ENCODE peak calls at places on chromosomes 3 and 15, in ten cellular contexts. One of them, this sample, is unnamed.

GRCh38 chr15:77440378-77440999 is 19.8 kb downstream of the HMG20A start:
- DNase-seq in keratinocyte: no peak
- DNase-seq in cardiac muscle cell: no peak
- DNase-seq in epithelial cell of proximal tubule: no peak
- DNase-seq in colonic mucosa: no peak
- DNase-seq in AG04449: no peak
- DNase-seq in cardiac fibroblast: peak
- DNase-seq in uterus: no peak
- DNase-seq in epithelial cell of esophagus: peak
- DNase-seq in sigmoid colon: no peak
- DNase-seq in this sample: peak

GRCh38 chr3:196517919-196518318 is 2.8 kb upstream of the SMCO1 start:
- DNase-seq in keratinocyte: no peak
- DNase-seq in cardiac muscle cell: no peak
- DNase-seq in epithelial cell of proximal tubule: no peak
- DNase-seq in colonic mucosa: no peak
- DNase-seq in AG04449: no peak
- DNase-seq in cardiac fibroblast: no peak
- DNase-seq in uterus: no peak
- DNase-seq in epithelial cell of esophagus: peak
- DNase-seq in sigmoid colon: no peak
- DNase-seq in this sample: peak

GRCh38 chr3:168653255-168653654 is 557.5 kb upstream of the GOLIM4 start:
- DNase-seq in keratinocyte: no peak
- DNase-seq in cardiac muscle cell: no peak
- DNase-seq in epithelial cell of proximal tubule: no peak
- DNase-seq in colonic mucosa: no peak
- DNase-seq in AG04449: no peak
- DNase-seq in cardiac fibroblast: no peak
- DNase-seq in uterus: no peak
- DNase-seq in epithelial cell of esophagus: no peak
- DNase-seq in sigmoid colon: no peak
- DNase-seq in this sample: no peak

GRCh38 chr3:31466016-31466415 is 66.7 kb upstream of the STT3B start:
- DNase-seq in keratinocyte: no peak
- DNase-seq in cardiac muscle cell: no peak
- DNase-seq in epithelial cell of proximal tubule: no peak
- DNase-seq in colonic mucosa: no peak
- DNase-seq in AG04449: no peak
- DNase-seq in cardiac fibroblast: peak
- DNase-seq in uterus: no peak
- DNase-seq in epithelial cell of esophagus: no peak
- DNase-seq in sigmoid colon: no peak
- DNase-seq in this sample: peak

GRCh38 chr3:37140899-37141541 is 33.4 kb downstream of the LRRFIP2 start:
- DNase-seq in keratinocyte: no peak
- DNase-seq in cardiac muscle cell: no peak
- DNase-seq in epithelial cell of proximal tubule: no peak
- DNase-seq in colonic mucosa: no peak
- DNase-seq in AG04449: no peak
- DNase-seq in cardiac fibroblast: no peak
- DNase-seq in uterus: no peak
- DNase-seq in epithelial cell of esophagus: no peak
- DNase-seq in sigmoid colon: no peak
- DNase-seq in this sample: no peak

GRCh38 chr3:127420825-127421224 is 133.0 kb upstream of the PRR20G start:
- DNase-seq in keratinocyte: no peak
- DNase-seq in cardiac muscle cell: peak
- DNase-seq in epithelial cell of proximal tubule: no peak
- DNase-seq in colonic mucosa: peak
- DNase-seq in AG04449: no peak
- DNase-seq in cardiac fibroblast: no peak
- DNase-seq in uterus: no peak
- DNase-seq in epithelial cell of esophagus: no peak
- DNase-seq in sigmoid colon: no peak
- DNase-seq in this sample: no peak

GRCh38 chr3:157493627-157494550 is 9.3 kb downstream of the VEPH1 start:
- DNase-seq in keratinocyte: no peak
- DNase-seq in cardiac muscle cell: peak
- DNase-seq in epithelial cell of proximal tubule: no peak
- DNase-seq in colonic mucosa: no peak
- DNase-seq in AG04449: no peak
- DNase-seq in cardiac fibroblast: peak
- DNase-seq in uterus: no peak
- DNase-seq in epithelial cell of esophagus: peak
- DNase-seq in sigmoid colon: no peak
- DNase-seq in this sample: peak

GRCh38 chr15:51270706-51271105 is 67.7 kb downstream of the CYP19A1 start:
- DNase-seq in keratinocyte: no peak
- DNase-seq in cardiac muscle cell: no peak
- DNase-seq in epithelial cell of proximal tubule: no peak
- DNase-seq in colonic mucosa: no peak
- DNase-seq in AG04449: no peak
- DNase-seq in cardiac fibroblast: no peak
- DNase-seq in uterus: no peak
- DNase-seq in epithelial cell of esophagus: no peak
- DNase-seq in sigmoid colon: no peak
- DNase-seq in this sample: no peak

GRCh38 chr15:50046868-50047267 is 72.2 kb downstream of the ATP8B4 start:
- DNase-seq in keratinocyte: no peak
- DNase-seq in cardiac muscle cell: no peak
- DNase-seq in epithelial cell of proximal tubule: no peak
- DNase-seq in colonic mucosa: no peak
- DNase-seq in AG04449: no peak
- DNase-seq in cardiac fibroblast: peak
- DNase-seq in uterus: no peak
- DNase-seq in epithelial cell of esophagus: peak
- DNase-seq in sigmoid colon: no peak
- DNase-seq in this sample: no peak

GRCh38 chr15:35843453-35843852 is 297.5 kb upstream of the DPH6 start:
- DNase-seq in keratinocyte: no peak
- DNase-seq in cardiac muscle cell: peak
- DNase-seq in epithelial cell of proximal tubule: no peak
- DNase-seq in colonic mucosa: no peak
- DNase-seq in AG04449: no peak
- DNase-seq in cardiac fibroblast: no peak
- DNase-seq in uterus: no peak
- DNase-seq in epithelial cell of esophagus: no peak
- DNase-seq in sigmoid colon: no peak
- DNase-seq in this sample: no peak

GRCh38 chr3:14410501-14411165 is 8.2 kb downstream of the SLC6A6 start:
- DNase-seq in keratinocyte: peak
- DNase-seq in cardiac muscle cell: no peak
- DNase-seq in epithelial cell of proximal tubule: peak
- DNase-seq in colonic mucosa: no peak
- DNase-seq in AG04449: peak
- DNase-seq in cardiac fibroblast: peak
- DNase-seq in uterus: no peak
- DNase-seq in epithelial cell of esophagus: peak
- DNase-seq in sigmoid colon: no peak
- DNase-seq in this sample: peak

GRCh38 chr3:79297242-79297641 is 470.6 kb downstream of the ROBO1 start:
- DNase-seq in keratinocyte: peak
- DNase-seq in cardiac muscle cell: peak
- DNase-seq in epithelial cell of proximal tubule: no peak
- DNase-seq in colonic mucosa: no peak
- DNase-seq in AG04449: peak
- DNase-seq in cardiac fibroblast: peak
- DNase-seq in uterus: no peak
- DNase-seq in epithelial cell of esophagus: peak
- DNase-seq in sigmoid colon: no peak
- DNase-seq in this sample: peak

DNA sequence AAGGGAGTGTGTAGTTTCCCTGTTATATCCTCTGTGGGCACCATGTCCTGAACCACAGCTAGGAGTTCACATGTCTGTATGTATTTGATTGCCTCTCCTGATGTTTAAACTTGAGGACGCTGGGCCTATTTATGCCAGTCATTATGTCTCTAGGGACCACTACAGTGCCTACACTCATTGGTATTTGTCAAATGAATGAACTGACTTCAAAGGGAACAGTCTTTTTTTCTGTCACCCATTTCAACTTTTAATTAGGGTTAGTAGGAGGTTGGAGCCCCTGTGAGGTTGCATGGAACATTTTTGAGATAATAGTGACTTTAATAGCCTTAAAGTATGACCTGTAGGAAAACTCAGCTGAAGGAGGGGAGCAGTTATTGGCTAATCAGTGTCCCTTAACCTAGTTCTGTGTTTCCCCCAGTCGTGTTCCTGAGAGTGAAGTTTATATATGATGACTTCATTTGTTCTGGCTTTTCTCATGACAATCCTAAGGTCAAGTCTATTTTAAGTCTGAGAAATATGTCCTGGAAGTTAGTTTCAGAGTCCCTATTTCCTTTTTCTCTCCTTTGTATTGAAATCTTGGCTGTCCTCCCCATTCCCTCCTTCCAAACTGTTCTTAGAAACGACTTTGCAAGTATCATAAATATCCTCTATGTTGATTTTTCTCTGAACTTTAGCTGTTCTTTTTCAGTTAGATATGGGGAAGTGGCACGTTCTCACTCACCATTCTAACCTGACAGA is 29.0 kb downstream of the PDE8A start:
- DNase-seq in keratinocyte: no peak
- DNase-seq in cardiac muscle cell: no peak
- DNase-seq in epithelial cell of proximal tubule: no peak
- DNase-seq in colonic mucosa: no peak
- DNase-seq in AG04449: no peak
- DNase-seq in cardiac fibroblast: peak
- DNase-seq in uterus: no peak
- DNase-seq in epithelial cell of esophagus: no peak
- DNase-seq in sigmoid colon: no peak
- DNase-seq in this sample: no peak
- TF ChIP-seq CTCF in keratinocyte: no peak
- TF ChIP-seq CTCF in cardiac muscle cell: no peak
- TF ChIP-seq CTCF in epithelial cell of proximal tubule: no peak
- TF ChIP-seq CTCF in colonic mucosa: peak
- TF ChIP-seq CTCF in AG04449: no peak
- TF ChIP-seq CTCF in cardiac fibroblast: no peak
- TF ChIP-seq CTCF in uterus: peak
- TF ChIP-seq CTCF in epithelial cell of esophagus: no peak
- TF ChIP-seq CTCF in sigmoid colon: no peak
- TF ChIP-seq CTCF in this sample: no peak

GRCh38 chr3:52845691-52846426 is 11.0 kb upstream of the MUSTN1 start:
- DNase-seq in keratinocyte: no peak
- DNase-seq in cardiac muscle cell: no peak
- DNase-seq in epithelial cell of proximal tubule: no peak
- DNase-seq in colonic mucosa: no peak
- DNase-seq in AG04449: no peak
- DNase-seq in cardiac fibroblast: no peak
- DNase-seq in uterus: no peak
- DNase-seq in epithelial cell of esophagus: no peak
- DNase-seq in sigmoid colon: no peak
- DNase-seq in this sample: peak
- TF ChIP-seq CTCF in keratinocyte: peak
- TF ChIP-seq CTCF in cardiac muscle cell: peak
- TF ChIP-seq CTCF in epithelial cell of proximal tubule: peak
- TF ChIP-seq CTCF in colonic mucosa: peak
- TF ChIP-seq CTCF in AG04449: peak
- TF ChIP-seq CTCF in cardiac fibroblast: peak
- TF ChIP-seq CTCF in uterus: no peak
- TF ChIP-seq CTCF in epithelial cell of esophagus: peak
- TF ChIP-seq CTCF in sigmoid colon: no peak
- TF ChIP-seq CTCF in this sample: peak

GRCh38 chr3:110456438-110457138 is 615.0 kb upstream of the NECTIN3 start:
- DNase-seq in keratinocyte: no peak
- DNase-seq in cardiac muscle cell: no peak
- DNase-seq in epithelial cell of proximal tubule: no peak
- DNase-seq in colonic mucosa: no peak
- DNase-seq in AG04449: no peak
- DNase-seq in cardiac fibroblast: no peak
- DNase-seq in uterus: no peak
- DNase-seq in epithelial cell of esophagus: no peak
- DNase-seq in sigmoid colon: no peak
- DNase-seq in this sample: no peak
- TF ChIP-seq CTCF in keratinocyte: peak
- TF ChIP-seq CTCF in cardiac muscle cell: no peak
- TF ChIP-seq CTCF in epithelial cell of proximal tubule: peak
- TF ChIP-seq CTCF in colonic mucosa: no peak
- TF ChIP-seq CTCF in AG04449: no peak
- TF ChIP-seq CTCF in cardiac fibroblast: no peak
- TF ChIP-seq CTCF in uterus: no peak
- TF ChIP-seq CTCF in epithelial cell of esophagus: no peak
- TF ChIP-seq CTCF in sigmoid colon: no peak
- TF ChIP-seq CTCF in this sample: no peak

DNA sequence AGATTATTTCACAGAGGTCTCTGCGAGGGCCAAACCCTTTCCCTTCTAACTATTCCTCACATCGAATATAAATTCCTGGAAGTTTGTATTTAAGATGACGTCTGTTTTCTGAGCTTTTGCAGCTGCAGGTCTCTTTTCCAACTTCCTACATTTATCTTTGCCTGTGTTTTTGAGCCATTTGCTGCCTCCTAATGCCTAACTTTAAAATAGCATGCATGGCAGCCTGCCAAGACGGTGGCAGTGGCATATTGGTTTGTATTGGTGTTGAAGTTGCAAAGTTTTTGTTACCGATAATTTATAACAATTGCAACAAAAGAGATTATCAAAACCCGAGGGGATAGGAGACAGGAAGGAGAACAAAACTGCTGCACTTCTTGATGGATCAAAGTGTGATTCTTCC is 187.1 kb upstream of the DNAJC19 start:
- DNase-seq in keratinocyte: no peak
- DNase-seq in cardiac muscle cell: peak
- DNase-seq in epithelial cell of proximal tubule: peak
- DNase-seq in colonic mucosa: peak
- DNase-seq in AG04449: no peak
- DNase-seq in cardiac fibroblast: peak
- DNase-seq in uterus: peak
- DNase-seq in epithelial cell of esophagus: peak
- DNase-seq in sigmoid colon: peak
- DNase-seq in this sample: peak
- TF ChIP-seq CTCF in keratinocyte: peak
- TF ChIP-seq CTCF in cardiac muscle cell: peak
- TF ChIP-seq CTCF in epithelial cell of proximal tubule: peak
- TF ChIP-seq CTCF in colonic mucosa: peak
- TF ChIP-seq CTCF in AG04449: peak
- TF ChIP-seq CTCF in cardiac fibroblast: peak
- TF ChIP-seq CTCF in uterus: peak
- TF ChIP-seq CTCF in epithelial cell of esophagus: peak
- TF ChIP-seq CTCF in sigmoid colon: no peak
- TF ChIP-seq CTCF in this sample: peak